ENCODE peak calls at places on chromosomes 16 and 17, in six cellular contexts. I is GM23338, O is brain microvascular endothelial cell, W is adrenal gland, G is kidney epithelial cell, K is ascending aorta. T is an unnamed sample.

GRCh38 chr17:83147285-83147684 is 67.9 kb downstream of the METRNL start:
- DNase-seq in I (no peak), O (no peak), W (no peak), G (no peak), K (no peak), T (no peak)

GRCh38 chr17:14428640-14429029 is 127.8 kb downstream of the HS3ST3B1 start:
- DNase-seq in I (no peak), O (no peak), W (no peak), G (no peak), K (no peak), T (no peak)

GRCh38 chr16:68332411-68333121 is 21.7 kb downstream of the PRMT7 start:
- DNase-seq in I (no peak), O (peak; percentile 69), W (peak; percentile 63), G (no peak), K (no peak), T (no peak)

GRCh38 chr17:50518265-50519023 is 10.2 kb downstream of the MYCBPAP start:
- DNase-seq in I (no peak), O (no peak), W (peak; percentile 62), G (no peak), K (no peak), T (no peak)

GRCh38 chr16:75288596-75289120 is 37.2 kb upstream of the BCAR1 start:
- DNase-seq in I (no peak), O (no peak), W (no peak), G (no peak), K (no peak), T (no peak)

GRCh38 chr17:50440172-50440837 is 14.3 kb downstream of the ACSF2 start:
- DNase-seq in I (no peak), O (no peak), W (no peak), G (no peak), K (no peak), T (no peak)

GRCh38 chr16:70372921-70373550 is 26.3 kb downstream of the DDX19A start:
- DNase-seq in I (no peak), O (no peak), W (no peak), G (no peak), K (no peak), T (no peak)

GRCh38 chr16:86762035-86762550 is 183.7 kb downstream of the FOXL1 start:
- DNase-seq in I (no peak), O (no peak), W (no peak), G (no peak), K (no peak), T (no peak)

GRCh38 chr17:49730787-49731441 is 23.1 kb upstream of the SLC35B1 start:
- DNase-seq in I (no peak), O (no peak), W (no peak), G (no peak), K (no peak), T (no peak)

GRCh38 chr16:27236635-27237228 is 31.8 kb downstream of the NSMCE1 start:
- DNase-seq in I (no peak), O (no peak), W (no peak), G (no peak), K (no peak), T (no peak)

GRCh38 chr17:15883617-15884111 is 61.3 kb upstream of the ADORA2B start:
- DNase-seq in I (no peak), O (peak; percentile 89), W (no peak), G (peak; percentile 56), K (no peak), T (peak; percentile 51)

GRCh38 chr16:50395763-50396710 is 27.2 kb upstream of the BRD7 start:
- DNase-seq in I (no peak), O (no peak), W (no peak), G (no peak), K (no peak), T (no peak)

GRCh38 chr17:31549525-31550388 is 158.3 kb downstream of the RAB11FIP4 start:
- DNase-seq in I (peak; percentile 85), O (peak; percentile 87), W (peak; percentile 93), G (peak; percentile 47), K (peak; percentile 73), T (peak; percentile 62)
- TF ChIP-seq CTCF in I (no peak), O (no peak), W (no peak), G (no peak), K (no peak), T (no peak)

GRCh38 chr16:57376313-57376818 is 4.1 kb downstream of the CX3CL1 start:
- DNase-seq in I (no peak), O (no peak), W (no peak), G (no peak), K (no peak), T (no peak)

GRCh38 chr16:57371494-57372371 is 557 bp upstream of the CX3CL1 start:
- DNase-seq in I (no peak), O (no peak), W (no peak), G (no peak), K (peak; percentile 67), T (no peak)

GRCh38 chr16:57372372-57373116 is at the start of gene CX3CL1:
- DNase-seq in I (peak; percentile 81), O (peak; percentile 28), W (peak; percentile 46), G (peak; percentile 54), K (no peak), T (no peak)

GRCh38 chr16:57374067-57374534 is 1.8 kb downstream of the CX3CL1 start:
- DNase-seq in I (no peak), O (peak; percentile 27), W (no peak), G (no peak), K (no peak), T (no peak)

GRCh38 chr16:57373117-57373947 is 1.0 kb downstream of the CX3CL1 start:
- DNase-seq in I (no peak), O (no peak), W (no peak), G (peak; percentile 34), K (no peak), T (no peak)
- H3K4me3 ChIP-seq in I (no peak overlapping the region), O (no peak overlapping the region), W (no peak overlapping the region), G (peak overlapping the region; percentile 59), K (peak overlapping the region; percentile 76), T (no peak overlapping the region)

GRCh38 chr16:59198487-59198886 is 464.4 kb upstream of the GOT2 start:
- DNase-seq in I (no peak), O (no peak), W (no peak), G (no peak), K (no peak), T (no peak)

GRCh38 chr16:59195242-59195641 is 461.1 kb upstream of the GOT2 start:
- DNase-seq in I (no peak), O (no peak), W (no peak), G (no peak), K (no peak), T (no peak)

GRCh38 chr16:59188029-59188428 is 453.9 kb upstream of the GOT2 start:
- DNase-seq in I (no peak), O (no peak), W (no peak), G (no peak), K (no peak), T (no peak)

GRCh38 chr16:59192551-59193199 is 458.6 kb upstream of the GOT2 start:
- DNase-seq in I (peak; percentile 91), O (peak; percentile 20), W (no peak), G (no peak), K (no peak), T (no peak)
- TF ChIP-seq CTCF in I (peak; percentile 75), O (peak; percentile 64), W (no peak), G (peak; percentile 65), K (no peak), T (peak; percentile 58)

DNA sequence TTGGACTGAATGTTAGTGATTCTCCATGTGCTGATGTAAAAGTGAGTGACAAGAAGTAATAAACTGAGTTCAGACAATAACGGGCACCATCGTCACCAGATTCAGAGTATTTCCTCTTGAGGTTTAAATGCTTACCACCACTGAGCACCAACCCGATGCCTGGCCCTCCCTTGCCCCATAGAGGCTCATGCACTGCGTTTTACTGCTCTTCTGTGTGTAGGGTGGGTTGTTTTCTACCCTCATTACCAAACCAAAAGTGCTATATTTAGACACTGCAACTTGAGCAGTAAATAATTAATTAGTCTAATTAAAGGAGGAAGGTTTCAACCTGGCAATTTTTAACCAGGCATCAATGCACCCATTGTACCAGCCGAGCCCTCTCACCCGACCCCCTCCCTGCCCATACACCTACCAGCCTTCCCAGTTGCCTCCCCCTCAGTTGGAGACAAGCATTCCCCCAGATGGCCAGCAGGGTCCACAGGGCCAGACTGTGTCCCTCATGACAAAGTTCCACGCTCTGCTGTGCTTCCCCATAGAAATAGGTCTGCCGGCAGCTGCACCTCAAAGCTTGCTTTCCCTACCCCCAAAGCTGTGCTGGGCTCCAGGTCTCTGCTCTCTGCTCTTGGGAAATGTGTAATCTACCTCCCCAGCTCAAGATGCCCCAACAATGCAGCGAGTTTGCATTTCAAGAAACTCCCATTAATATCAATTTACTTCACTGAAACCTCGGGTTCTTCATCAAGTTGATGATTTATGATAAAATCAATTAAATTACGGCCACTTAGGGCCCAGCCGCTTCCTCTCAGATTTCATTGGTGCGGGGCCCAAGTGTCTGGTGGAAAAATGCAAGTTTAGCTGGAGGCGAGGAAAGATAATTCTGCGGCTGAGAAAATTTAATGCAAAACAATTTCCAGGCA is 16.0 kb downstream of the HOXB4 start:
- DNase-seq in I (no peak), O (no peak), W (no peak), G (no peak), K (no peak), T (no peak)
- H3K4me3 ChIP-seq in I (no peak overlapping the region), O (peak overlapping the region; percentile 13), W (no peak overlapping the region), G (peak overlapping the region; percentile 40), K (no peak overlapping the region), T (no peak overlapping the region)

GRCh38 chr16:52069866-52070265 is 477.1 kb downstream of the TOX3 start:
- DNase-seq in I (peak; percentile 80), O (peak; percentile 25), W (no peak), G (no peak), K (no peak), T (no peak)
- TF ChIP-seq CTCF in I (peak; percentile 68), O (peak; percentile 10), W (no peak), G (peak; percentile 33), K (no peak), T (no peak)

GRCh38 chr16:72947379-72948237 is 100.3 kb downstream of the ZFHX3 start:
- DNase-seq in I (no peak), O (peak; percentile 60), W (peak; percentile 86), G (no peak), K (no peak), T (no peak)
- H3K4me3 ChIP-seq in I (no peak overlapping the region), O (no peak overlapping the region), W (no peak overlapping the region), G (no peak overlapping the region), K (peak overlapping the region; percentile 6), T (no peak overlapping the region)

GRCh38 chr17:40150215-40150614 is 9.9 kb downstream of the CASC3 start:
- DNase-seq in I (no peak), O (no peak), W (no peak), G (no peak), K (no peak), T (no peak)

GRCh38 chr17:40158438-40158837 is 18.1 kb downstream of the CASC3 start:
- DNase-seq in I (no peak), O (no peak), W (no peak), G (no peak), K (no peak), T (no peak)

GRCh38 chr17:40151414-40151955 is 11.1 kb downstream of the CASC3 start:
- DNase-seq in I (no peak), O (no peak), W (peak; percentile 60), G (no peak), K (no peak), T (no peak)

GRCh38 chr17:40157972-40158371 is 17.6 kb downstream of the CASC3 start:
- DNase-seq in I (no peak), O (no peak), W (no peak), G (no peak), K (no peak), T (no peak)

GRCh38 chr17:40153603-40154238 is 13.4 kb downstream of the CASC3 start:
- DNase-seq in I (no peak), O (no peak), W (no peak), G (no peak), K (no peak), T (no peak)
- TF ChIP-seq CTCF in I (no peak), O (no peak), W (no peak), G (no peak), K (no peak), T (no peak)

T was measured in BJ.